ENCODE peak calls at places on chromosome 3, in five cellular contexts. J, U, F, I and O are unnamed samples.

GRCh38 chr3:111594205-111594604 is 941 bp downstream of the ZBED2 start:
- DNase-seq in J (peak), I (no peak), U (peak), F (no peak), O (peak)

GRCh38 chr3:40179016-40179415 is 130.5 kb upstream of the EIF1B start:
- DNase-seq in U (peak), J (peak), I (peak), F (peak), O (peak)

GRCh38 chr3:131701153-131701791 is 198.5 kb upstream of the MRPL3 start:
- DNase-seq in F (no peak), I (no peak), J (no peak), U (no peak), O (no peak)

GRCh38 chr3:72144773-72145505 is 360.0 kb upstream of the PROK2 start:
- DNase-seq in F (no peak), I (no peak), U (no peak), J (no peak), O (no peak)

GRCh38 chr3:59555593-59556315 is 505.9 kb upstream of the CFAP20DC start:
- DNase-seq in I (no peak), U (peak), J (no peak), F (no peak), O (no peak)

GRCh38 chr3:20669184-20669583 is 483.2 kb upstream of the SGO1 start:
- DNase-seq in U (no peak), I (no peak), F (no peak), J (no peak), O (no peak)

GRCh38 chr3:142886021-142886420 is 2.9 kb downstream of the PCOLCE2 start:
- DNase-seq in J (no peak), F (no peak), I (no peak), U (no peak), O (no peak)

GRCh38 chr3:138327831-138328230 is 1.8 kb downstream of the NME9 start:
- DNase-seq in F (no peak), I (no peak), U (no peak), J (no peak), O (no peak)

GRCh38 chr3:96700322-96701315 is 113.8 kb upstream of the EPHA6 start:
- DNase-seq in J (peak), F (peak), I (no peak), U (no peak), O (no peak)

GRCh38 chr3:48431224-48432029 is 1.5 kb upstream of the PLXNB1 start:
- DNase-seq in J (no peak), F (no peak), U (no peak), I (no peak), O (no peak)

GRCh38 chr3:140078940-140079339 is 144.0 kb downstream of the CLSTN2 start:
- DNase-seq in I (no peak), U (no peak), F (no peak), J (no peak), O (no peak)

GRCh38 chr3:178705925-178706324 is 169.7 kb downstream of the KCNMB2 start:
- DNase-seq in F (no peak), U (peak), I (no peak), J (peak), O (no peak)

GRCh38 chr3:126828306-126828705 is 124.3 kb downstream of the CHCHD6 start:
- DNase-seq in J (no peak), U (no peak), F (no peak), I (peak), O (no peak)

GRCh38 chr3:51970606-51971300 is 3.1 kb downstream of the ABHD14B start:
- DNase-seq in F (no peak), U (no peak), I (no peak), J (no peak), O (no peak)

GRCh38 chr3:42652251-42652610 is 1.3 kb upstream of the ZBTB47 start:
- DNase-seq in J (no peak), U (peak), F (no peak), I (no peak), O (no peak)

GRCh38 chr3:129890891-129891290 is 2.6 kb downstream of the TMCC1 start:
- DNase-seq in F (no peak), J (no peak), I (no peak), U (no peak), O (no peak)
- H3K4me3 ChIP-seq in F (no peak), J (no peak), I (no peak), U (no peak), O (no peak)

DNA sequence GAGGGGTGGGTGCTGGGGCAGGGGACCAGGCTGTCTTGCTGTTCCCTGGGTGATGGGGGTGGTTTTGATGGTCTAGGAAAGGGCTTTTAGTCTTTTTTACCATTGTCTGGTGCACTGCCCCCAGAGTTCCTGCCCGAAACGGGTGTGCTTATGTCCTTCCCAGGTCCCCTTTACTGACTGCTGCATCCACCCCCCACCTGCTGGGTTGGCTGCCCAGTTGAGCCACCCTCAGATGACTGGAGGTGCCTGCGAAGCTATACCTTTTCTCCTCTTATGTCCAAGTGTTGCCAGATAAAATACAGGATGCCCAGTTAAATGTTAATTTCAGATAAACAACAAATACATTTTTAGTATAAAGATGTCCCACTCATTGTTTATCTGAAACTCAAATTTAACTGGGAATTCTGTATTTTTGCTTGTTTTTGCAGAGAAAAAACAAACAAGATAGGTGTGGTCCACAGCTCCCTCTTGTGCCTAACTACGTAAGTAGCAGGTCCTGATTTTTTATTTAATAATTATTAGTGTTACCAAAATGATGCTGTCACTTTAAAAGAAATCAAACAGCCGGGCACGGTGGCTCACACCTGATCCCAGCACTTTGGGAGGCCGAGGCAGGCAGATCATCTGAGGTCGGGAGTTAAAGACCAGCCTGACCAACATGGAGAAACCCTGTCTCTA is 6.1 kb upstream of the RPP14 start:
- DNase-seq in U (peak), J (peak), I (no peak), F (peak), O (no peak)
- H3K4me3 ChIP-seq in U (no peak), J (no peak), I (no peak), F (no peak), O (no peak)

GRCh38 chr3:16176391-16177030 is 2.0 kb downstream of the GALNT15 start:
- DNase-seq in U (peak), J (no peak), F (no peak), I (no peak), O (no peak)
- H3K4me3 ChIP-seq in U (no peak), J (peak), F (no peak), I (peak), O (peak)

GRCh38 chr3:71066356-71066755 is 517.2 kb downstream of the FOXP1 start:
- DNase-seq in F (peak), U (no peak), J (no peak), I (no peak), O (no peak)
- H3K4me3 ChIP-seq in F (peak), U (no peak), J (no peak), I (no peak), O (no peak)

GRCh38 chr3:2958553-2958952 is 151.6 kb downstream of the IL5RA start:
- DNase-seq in U (no peak), F (no peak), I (no peak), J (no peak), O (no peak)
- H3K4me3 ChIP-seq in U (no peak), F (no peak), I (no peak), J (no peak), O (no peak)

GRCh38 chr3:11478167-11478566 is 165.5 kb downstream of the VGLL4 start:
- DNase-seq in U (no peak), F (no peak), I (no peak), J (no peak), O (no peak)
- H3K4me3 ChIP-seq in U (no peak), F (no peak), I (no peak), J (no peak), O (no peak)

GRCh38 chr3:18444597-18445420 is 19.7 kb upstream of the SATB1 start:
- DNase-seq in I (peak), F (peak), U (peak), J (peak), O (no peak)

GRCh38 chr3:18446067-18446793 is 21.1 kb upstream of the SATB1 start:
- DNase-seq in U (no peak), J (no peak), F (peak), I (no peak), O (no peak)

GRCh38 chr3:18447720-18448119 is 22.6 kb upstream of the SATB1 start:
- DNase-seq in J (no peak), U (no peak), I (no peak), F (no peak), O (no peak)

GRCh38 chr3:18443670-18444596 is 18.8 kb upstream of the SATB1 start:
- DNase-seq in I (peak), J (no peak), U (no peak), F (peak), O (no peak)

GRCh38 chr3:18445421-18446066 is 20.4 kb upstream of the SATB1 start:
- DNase-seq in I (peak), J (no peak), U (no peak), F (no peak), O (no peak)
- H3K4me3 ChIP-seq in I (peak), J (peak), U (no peak), F (peak), O (peak)

GRCh38 chr3:184582583-184582982 is 21.0 kb downstream of the EPHB3 start:
- DNase-seq in U (no peak), F (peak), J (peak), I (peak), O (no peak)
- H3K4me3 ChIP-seq in U (peak), F (peak), J (peak), I (peak), O (peak)

GRCh38 chr3:4581452-4581851 is 88.3 kb downstream of the ITPR1 start:
- DNase-seq in I (no peak), J (no peak), U (no peak), F (no peak), O (no peak)
- H3K4me3 ChIP-seq in I (no peak), J (no peak), U (no peak), F (no peak), O (no peak)